ENCODE peak calls at places on chromosomes 13 and 19, in four cellular contexts. P, X, O and Z are unnamed samples.

GRCh38 chr19:47210180-47210490 is 20.9 kb downstream of the BBC3 start:
- DNase-seq in X (no peak), O (no peak), P (no peak), Z (no peak)

GRCh38 chr13:97226788-97227627 is 4.9 kb downstream of the MBNL2 start:
- DNase-seq in P (no peak), X (no peak), O (no peak), Z (no peak)

GRCh38 chr13:29315847-29316246 is 279.6 kb downstream of the SLC7A1 start:
- DNase-seq in P (no peak), X (no peak), O (no peak), Z (no peak)

GRCh38 chr19:42846597-42846996 is 32.9 kb downstream of the PSG1 start:
- DNase-seq in P (no peak), X (no peak), O (no peak), Z (no peak)

GRCh38 chr19:49973987-49974386 is 13.0 kb upstream of the SIGLEC11 start:
- DNase-seq in X (no peak), O (no peak), P (no peak), Z (no peak)

GRCh38 chr13:24097064-24097463 is 63.5 kb upstream of the SPATA13 start:
- DNase-seq in X (no peak), P (no peak), O (peak), Z (no peak)

GRCh38 chr13:34587586-34587985 is 354.5 kb upstream of the NBEA start:
- DNase-seq in P (no peak), X (no peak), O (no peak), Z (no peak)

GRCh38 chr19:16897572-16898056 is 8.8 kb downstream of the F2RL3 start:
- DNase-seq in X (no peak), O (no peak), P (no peak), Z (no peak)

GRCh38 chr13:68030152-68030809 is 800.1 kb upstream of the PCDH9 start:
- DNase-seq in X (no peak), P (no peak), O (no peak), Z (no peak)

GRCh38 chr19:50743537-50743936 is 20.4 kb downstream of the CLEC11A start:
- DNase-seq in O (no peak), X (no peak), P (no peak), Z (no peak)

GRCh38 chr13:27808866-27809546 is 16.7 kb downstream of the GSX1 start:
- DNase-seq in O (no peak), X (no peak), P (no peak), Z (no peak)

GRCh38 chr13:100532090-100532766 is 56.4 kb downstream of the GGACT start:
- DNase-seq in X (no peak), O (no peak), P (no peak), Z (no peak)

GRCh38 chr19:41299755-41300089 is 10.2 kb upstream of the CCDC97 start:
- DNase-seq in X (no peak), O (no peak), P (no peak), Z (no peak)

GRCh38 chr13:109955598-109955997 is 169.2 kb upstream of the IRS2 start:
- DNase-seq in O (peak), P (no peak), X (no peak), Z (no peak)

GRCh38 chr13:45873491-45874360 is 22.2 kb upstream of the SIAH3 start:
- DNase-seq in X (no peak), O (peak), P (peak), Z (no peak)

GRCh38 chr13:40433577-40433976 is 232.9 kb downstream of the FOXO1 start:
- DNase-seq in X (no peak), P (no peak), O (no peak), Z (no peak)

GRCh38 chr13:74135306-74136088 is 1.3 kb upstream of the KLF12 start:
- DNase-seq in O (no peak), P (no peak), X (peak), Z (peak)

GRCh38 chr13:86000546-86000945 is 201.3 kb upstream of the SLITRK6 start:
- DNase-seq in X (no peak), O (no peak), P (no peak), Z (no peak)

GRCh38 chr19:55913643-55914268 is 18.4 kb downstream of the NLRP13 start:
- DNase-seq in O (no peak), P (peak), X (peak), Z (peak)

GRCh38 chr13:90171649-90172048 is 1175.8 kb upstream of the MIR17HG start:
- DNase-seq in P (no peak), X (no peak), O (no peak), Z (no peak)

GRCh38 chr19:6766357-6767080 is 716 bp downstream of the SH2D3A start:
- DNase-seq in O (no peak), X (no peak), P (no peak), Z (no peak)

GRCh38 chr13:97255515-97255999 is 33.4 kb downstream of the MBNL2 start:
- DNase-seq in P (no peak), X (no peak), O (no peak), Z (no peak)

GRCh38 chr19:16457195-16457953 is 14.4 kb downstream of the EPS15L1 start:
- DNase-seq in P (no peak), O (peak), X (peak), Z (no peak)

GRCh38 chr13:51317262-51317661 is 22.2 kb upstream of the SERPINE3 start:
- DNase-seq in O (no peak), X (no peak), P (no peak), Z (no peak)

GRCh38 chr19:1384478-1385110 is 887 bp downstream of the NDUFS7 start:
- DNase-seq in X (no peak), P (no peak), O (no peak), Z (no peak)

GRCh38 chr19:1047696-1048147 is 7.8 kb downstream of the ABCA7 start:
- DNase-seq in O (no peak), X (no peak), P (no peak), Z (no peak)

GRCh38 chr19:35669566-35669965 is 3.2 kb downstream of the UPK1A start:
- DNase-seq in P (no peak), O (no peak), X (no peak), Z (no peak)

GRCh38 chr13:67772807-67773453 is 542.8 kb upstream of the PCDH9 start:
- DNase-seq in P (no peak), O (no peak), X (no peak), Z (no peak)

GRCh38 chr19:55467236-55468053 is 2.9 kb upstream of the C19orf85 start:
- DNase-seq in O (peak), P (no peak), X (peak), Z (peak)

GRCh38 chr19:4577020-4577782 is 17.7 kb upstream of the SEMA6B start:
- DNase-seq in X (peak), P (no peak), O (no peak), Z (peak)

GRCh38 chr19:6593651-6594416 is 2.9 kb upstream of the CD70 start:
- DNase-seq in O (no peak), X (no peak), P (no peak), Z (no peak)

GRCh38 chr13:66689037-66689619 is 541.0 kb downstream of the PCDH9 start:
- DNase-seq in X (peak), O (no peak), P (no peak), Z (no peak)

GRCh38 chr13:44819245-44819644 is 170.0 kb downstream of the NUFIP1 start:
- DNase-seq in O (peak), X (no peak), P (peak), Z (no peak)
- TF ChIP-seq JUND in O (no peak), X (peak), P (peak), Z (no peak)

GRCh38 chr13:99321709-99322108 is 14.5 kb upstream of the GPR183 start:
- DNase-seq in P (no peak), O (no peak), X (no peak), Z (no peak)

GRCh38 chr13:99316657-99317244 is 9.6 kb upstream of the GPR183 start:
- DNase-seq in O (no peak), X (no peak), P (no peak), Z (no peak)

GRCh38 chr13:99322297-99323103 is 15.3 kb upstream of the GPR183 start:
- DNase-seq in P (no peak), O (no peak), X (no peak), Z (no peak)

GRCh38 chr13:99323488-99323887 is 16.3 kb upstream of the GPR183 start:
- DNase-seq in P (peak), O (no peak), X (no peak), Z (no peak)

GRCh38 chr13:99320693-99321481 is 13.7 kb upstream of the GPR183 start:
- DNase-seq in P (peak), O (no peak), X (no peak), Z (no peak)
- TF ChIP-seq JUND in P (no peak), O (no peak), X (no peak), Z (no peak)

GRCh38 chr13:101835920-101836319 is 383.4 kb downstream of the ITGBL1 start:
- DNase-seq in O (no peak), X (no peak), P (no peak), Z (no peak)

GRCh38 chr13:101841687-101842086 is 389.2 kb downstream of the ITGBL1 start:
- DNase-seq in O (no peak), P (no peak), X (no peak), Z (no peak)

GRCh38 chr13:101838305-101838835 is 385.9 kb downstream of the ITGBL1 start:
- DNase-seq in P (no peak), O (no peak), X (no peak), Z (no peak)
- TF ChIP-seq JUND in P (no peak), O (no peak), X (no peak), Z (no peak)

GRCh38 chr19:15227261-15227660 is 5.0 kb downstream of the EPHX3 start:
- DNase-seq in P (no peak), O (no peak), X (no peak), Z (no peak)
- TF ChIP-seq JUND in P (no peak), O (no peak), X (no peak), Z (no peak)

GRCh38 chr13:43757266-43757665 is 29.5 kb downstream of the ENOX1 start:
- DNase-seq in O (no peak), P (no peak), X (no peak), Z (no peak)
- TF ChIP-seq JUND in O (no peak), P (no peak), X (no peak), Z (no peak)

GRCh38 chr19:18428837-18429674 is 8.9 kb downstream of the ISYNA1 start:
- DNase-seq in O (no peak), P (no peak), X (peak), Z (no peak)

GRCh38 chr19:18430417-18431144 is 7.4 kb downstream of the ISYNA1 start:
- DNase-seq in P (no peak), O (no peak), X (no peak), Z (no peak)

GRCh38 chr19:18428173-18428836 is 9.1 kb downstream of the SSBP4 start:
- DNase-seq in P (no peak), O (no peak), X (no peak), Z (no peak)

GRCh38 chr19:18431351-18432197 is 6.4 kb downstream of the ISYNA1 start:
- DNase-seq in P (no peak), X (no peak), O (no peak), Z (no peak)

DNA sequence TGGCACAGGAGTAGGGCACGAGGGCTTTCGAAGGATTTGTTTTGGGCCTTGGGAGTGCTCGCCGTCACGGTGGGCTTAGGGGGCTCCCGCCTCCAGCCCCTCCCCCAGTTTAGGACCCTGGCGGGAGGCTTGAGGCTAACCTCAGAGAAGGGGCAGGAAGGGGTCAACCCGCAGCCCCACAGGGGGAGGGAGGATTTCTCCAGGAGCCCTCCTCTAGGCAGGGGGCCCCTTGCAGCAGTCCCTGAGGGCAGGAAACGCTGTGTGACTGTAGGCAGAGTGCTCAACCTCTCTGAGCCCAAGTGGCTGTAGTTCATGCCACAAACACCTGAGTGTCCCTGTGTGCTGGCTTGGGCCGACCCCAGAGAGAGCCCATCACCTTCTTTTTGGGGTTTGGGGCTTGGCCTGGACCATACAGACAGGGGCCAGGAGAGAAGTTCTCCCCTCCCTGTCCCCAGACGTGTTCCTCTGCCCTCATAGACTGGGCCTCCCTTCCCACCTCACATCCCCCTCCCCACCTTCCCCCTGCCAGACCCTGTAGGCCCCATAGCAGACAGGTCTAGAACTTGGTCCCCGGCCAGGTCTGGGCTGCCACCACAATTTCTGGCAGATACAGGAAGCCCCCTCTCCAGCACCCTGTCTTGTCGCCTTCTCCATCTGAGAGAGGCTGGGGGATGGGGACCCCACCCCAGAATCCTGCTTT is 8.1 kb downstream of the ISYNA1 start:
- DNase-seq in X (no peak), P (no peak), O (no peak), Z (no peak)
- TF ChIP-seq JUND in X (no peak), P (no peak), O (no peak), Z (no peak)

DNA sequence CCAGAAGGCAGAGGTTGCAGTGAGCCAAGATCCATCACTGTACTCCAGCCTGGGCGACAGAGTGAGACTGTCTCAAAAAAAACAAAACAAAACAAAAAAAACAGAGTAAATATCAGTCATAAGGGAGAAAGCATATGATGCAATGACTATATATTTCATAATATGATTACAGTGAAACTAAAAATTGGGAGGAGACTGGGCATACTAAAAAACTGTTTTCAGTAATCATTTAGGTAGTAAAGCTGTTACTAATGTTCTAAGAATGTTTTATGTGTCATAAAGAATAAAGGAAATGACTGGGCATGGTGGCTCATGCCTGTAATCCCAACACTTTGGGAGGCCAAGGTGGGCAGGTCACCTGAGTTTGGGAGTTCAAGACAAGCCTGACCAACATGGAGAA is 15.9 kb downstream of the ZNF573 start:
- DNase-seq in P (no peak), X (no peak), O (no peak), Z (no peak)
- TF ChIP-seq JUND in P (no peak), X (no peak), O (no peak), Z (no peak)